ENCODE peak calls at places on chromosomes 6 and 20, in five cellular contexts. One of them, this sample, is unnamed.
A peak's percentile ranks its signal among the peaks of the same experiment; 100 is the strongest.

GRCh38 chr6:28351493-28351925 is 1.8 kb downstream of the ZKSCAN3 start:
- DNase-seq in GM23338: no peak
- DNase-seq in PC-3: no peak
- DNase-seq in H9: no peak
- DNase-seq in endodermal cell: no peak
- DNase-seq in this sample: no peak

GRCh38 chr20:53154540-53154939 is 182.4 kb downstream of the TSHZ2 start:
- DNase-seq in GM23338: no peak
- DNase-seq in PC-3: no peak
- DNase-seq in H9: no peak
- DNase-seq in endodermal cell: no peak
- DNase-seq in this sample: no peak

GRCh38 chr6:162195441-162195840 is 532.1 kb downstream of the PRKN start:
- DNase-seq in GM23338: no peak
- DNase-seq in PC-3: no peak
- DNase-seq in H9: no peak
- DNase-seq in endodermal cell: no peak
- DNase-seq in this sample: no peak

GRCh38 chr6:143200035-143200770 is 139.5 kb downstream of the AIG1 start:
- DNase-seq in GM23338: no peak
- DNase-seq in PC-3: no peak
- DNase-seq in H9: no peak
- DNase-seq in endodermal cell: no peak
- DNase-seq in this sample: no peak

GRCh38 chr6:154122195-154122925 is 83.3 kb downstream of the OPRM1 start:
- DNase-seq in GM23338: no peak
- DNase-seq in PC-3: no peak
- DNase-seq in H9: no peak
- DNase-seq in endodermal cell: no peak
- DNase-seq in this sample: no peak

GRCh38 chr6:117307655-117308054 is 42.3 kb downstream of the VGLL2 start:
- DNase-seq in GM23338: no peak
- DNase-seq in PC-3: no peak
- DNase-seq in H9: no peak
- DNase-seq in endodermal cell: no peak
- DNase-seq in this sample: no peak

GRCh38 chr6:163554663-163555062 is 140.1 kb downstream of the QKI start:
- DNase-seq in GM23338: peak; percentile 81
- DNase-seq in PC-3: peak; percentile 60
- DNase-seq in H9: peak; percentile 61
- DNase-seq in endodermal cell: peak; percentile 89
- DNase-seq in this sample: no peak

GRCh38 chr6:25389501-25389900 is 110.3 kb downstream of the CARMIL1 start:
- DNase-seq in GM23338: no peak
- DNase-seq in PC-3: peak; percentile 46
- DNase-seq in H9: no peak
- DNase-seq in endodermal cell: no peak
- DNase-seq in this sample: no peak

GRCh38 chr6:27836783-27837635 is 75.2 kb downstream of the OR2B2 start:
- DNase-seq in GM23338: peak; percentile 89
- DNase-seq in PC-3: peak; percentile 76
- DNase-seq in H9: peak; percentile 58
- DNase-seq in endodermal cell: peak; percentile 80
- DNase-seq in this sample: peak; percentile 75

GRCh38 chr6:63975685-63976084 is 340.1 kb downstream of the PHF3 start:
- DNase-seq in GM23338: no peak
- DNase-seq in PC-3: no peak
- DNase-seq in H9: no peak
- DNase-seq in endodermal cell: no peak
- DNase-seq in this sample: no peak

GRCh38 chr20:38343107-38343797 is 3.0 kb upstream of the LBP start:
- DNase-seq in GM23338: no peak
- DNase-seq in PC-3: no peak
- DNase-seq in H9: no peak
- DNase-seq in endodermal cell: no peak
- DNase-seq in this sample: no peak

GRCh38 chr6:21357262-21357661 is 236.3 kb upstream of the SOX4 start:
- DNase-seq in GM23338: no peak
- DNase-seq in PC-3: no peak
- DNase-seq in H9: no peak
- DNase-seq in endodermal cell: no peak
- DNase-seq in this sample: no peak

GRCh38 chr6:130827247-130828149 is at the start of gene SMLR1:
- DNase-seq in GM23338: no peak
- DNase-seq in PC-3: no peak
- DNase-seq in H9: no peak
- DNase-seq in endodermal cell: no peak
- DNase-seq in this sample: no peak

GRCh38 chr6:13711384-13711725 is 280 bp downstream of the RANBP9 start:
- DNase-seq in GM23338: no peak
- DNase-seq in PC-3: no peak
- DNase-seq in H9: peak; percentile 55
- DNase-seq in endodermal cell: no peak
- DNase-seq in this sample: peak; percentile 61

GRCh38 chr6:36351152-36351571 is 14.5 kb upstream of the BNIP5 start:
- DNase-seq in GM23338: no peak
- DNase-seq in PC-3: no peak
- DNase-seq in H9: no peak
- DNase-seq in endodermal cell: peak; percentile 33
- DNase-seq in this sample: no peak

GRCh38 chr20:11195899-11196558 is 522.2 kb upstream of the JAG1 start:
- DNase-seq in GM23338: no peak
- DNase-seq in PC-3: peak; percentile 55
- DNase-seq in H9: no peak
- DNase-seq in endodermal cell: no peak
- DNase-seq in this sample: peak; percentile 25

GRCh38 chr6:163113358-163113962 is 301.1 kb upstream of the QKI start:
- DNase-seq in GM23338: peak; percentile 24
- DNase-seq in PC-3: no peak
- DNase-seq in H9: no peak
- DNase-seq in endodermal cell: no peak
- DNase-seq in this sample: no peak

GRCh38 chr20:45410887-45411286 is 2.8 kb downstream of the DBNDD2 start:
- DNase-seq in GM23338: no peak
- DNase-seq in PC-3: peak; percentile 72
- DNase-seq in H9: no peak
- DNase-seq in endodermal cell: no peak
- DNase-seq in this sample: no peak

GRCh38 chr20:25221592-25222460 is 26.1 kb upstream of the PYGB start:
- DNase-seq in GM23338: no peak
- DNase-seq in PC-3: no peak
- DNase-seq in H9: no peak
- DNase-seq in endodermal cell: peak; percentile 45
- DNase-seq in this sample: no peak

GRCh38 chr6:7997311-7997710 is 66.9 kb downstream of the BLOC1S5 start:
- DNase-seq in GM23338: no peak
- DNase-seq in PC-3: no peak
- DNase-seq in H9: no peak
- DNase-seq in endodermal cell: no peak
- DNase-seq in this sample: no peak

GRCh38 chr6:142331075-142331551 is 29.3 kb downstream of the ADGRG6 start:
- DNase-seq in GM23338: no peak
- DNase-seq in PC-3: no peak
- DNase-seq in H9: no peak
- DNase-seq in endodermal cell: no peak
- DNase-seq in this sample: no peak

GRCh38 chr6:44278316-44278715 is 8.1 kb downstream of the TMEM151B start:
- DNase-seq in GM23338: no peak
- DNase-seq in PC-3: no peak
- DNase-seq in H9: no peak
- DNase-seq in endodermal cell: no peak
- DNase-seq in this sample: no peak

GRCh38 chr6:132961610-132962009 is 147.2 kb downstream of the RPS12 start:
- DNase-seq in GM23338: peak; percentile 52
- DNase-seq in PC-3: peak; percentile 18
- DNase-seq in H9: peak; percentile 39
- DNase-seq in endodermal cell: peak; percentile 58
- DNase-seq in this sample: no peak

GRCh38 chr20:43771791-43772190 is 45.0 kb upstream of the GTSF1L start:
- DNase-seq in GM23338: peak; percentile 16
- DNase-seq in PC-3: no peak
- DNase-seq in H9: no peak
- DNase-seq in endodermal cell: peak; percentile 28
- DNase-seq in this sample: no peak

GRCh38 chr20:59074456-59074855 is 31.9 kb upstream of the PRELID3B start:
- DNase-seq in GM23338: no peak
- DNase-seq in PC-3: peak; percentile 79
- DNase-seq in H9: no peak
- DNase-seq in endodermal cell: no peak
- DNase-seq in this sample: no peak

GRCh38 chr6:116210750-116211425 is 43.0 kb downstream of the TSPYL4 start:
- DNase-seq in GM23338: no peak
- DNase-seq in PC-3: peak; percentile 46
- DNase-seq in H9: no peak
- DNase-seq in endodermal cell: peak; percentile 77
- DNase-seq in this sample: peak; percentile 31

GRCh38 chr6:140182819-140183218 is 808.4 kb upstream of the CITED2 start:
- DNase-seq in GM23338: no peak
- DNase-seq in PC-3: no peak
- DNase-seq in H9: no peak
- DNase-seq in endodermal cell: no peak
- DNase-seq in this sample: no peak

GRCh38 chr6:168007592-168008338 is 10.3 kb downstream of the KIF25 start:
- DNase-seq in GM23338: no peak
- DNase-seq in PC-3: peak; percentile 94
- DNase-seq in H9: no peak
- DNase-seq in endodermal cell: no peak
- DNase-seq in this sample: peak; percentile 67

GRCh38 chr20:2698186-2698817 is 5.7 kb downstream of the EBF4 start:
- DNase-seq in GM23338: no peak
- DNase-seq in PC-3: no peak
- DNase-seq in H9: no peak
- DNase-seq in endodermal cell: no peak
- DNase-seq in this sample: peak; percentile 44

DNA sequence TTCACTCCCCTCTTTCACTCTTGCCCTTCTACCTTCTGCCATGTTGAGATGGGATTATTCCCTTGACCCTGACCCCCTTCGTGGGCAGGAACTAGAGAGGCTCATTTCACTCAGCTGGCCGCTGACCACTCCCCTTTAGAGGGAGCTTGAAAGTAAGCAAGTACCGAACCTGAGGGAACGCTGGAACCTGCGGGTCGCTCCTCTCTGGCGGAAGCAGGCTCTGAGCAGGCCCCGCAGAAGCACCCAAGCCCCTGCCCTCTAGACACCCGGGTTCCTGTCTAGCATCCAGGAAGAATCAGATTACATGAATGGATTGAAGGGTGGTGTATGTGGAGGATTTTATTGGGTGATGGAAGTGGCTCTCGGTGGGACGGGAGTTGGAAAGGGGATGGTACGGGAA is 11.9 kb upstream of the MYCT1 start:
- DNase-seq in GM23338: peak; percentile 17
- DNase-seq in PC-3: no peak
- DNase-seq in H9: peak; percentile 48
- DNase-seq in endodermal cell: no peak
- DNase-seq in this sample: no peak
- H3K4me1 ChIP-seq in GM23338: peaks cover 35% of the 10 kb centered on the region
- H3K4me1 ChIP-seq in PC-3: no peaks in the 10 kb centered on the region
- H3K4me1 ChIP-seq in H9: peaks cover 6% of the 10 kb centered on the region
- H3K4me1 ChIP-seq in endodermal cell: no peaks in the 10 kb centered on the region
- H3K4me1 ChIP-seq in this sample: no peaks in the 10 kb centered on the region

DNA sequence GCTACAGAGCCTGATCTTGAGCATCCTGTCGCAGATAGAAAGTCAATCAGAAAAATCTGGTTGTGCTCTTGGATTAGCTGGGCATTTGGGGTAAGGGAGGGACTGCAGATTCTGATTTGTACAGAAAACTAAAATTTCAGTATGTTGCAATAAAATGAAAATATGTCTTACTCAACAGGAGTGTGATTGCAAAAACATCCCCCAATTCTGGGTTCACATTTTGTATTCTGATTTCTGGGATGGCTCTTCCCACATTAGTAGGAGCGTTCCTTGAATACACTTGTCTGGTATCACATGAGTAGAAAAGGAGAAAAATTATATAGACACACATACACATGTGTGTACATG is 40.5 kb downstream of the PANK2 start:
- DNase-seq in GM23338: no peak
- DNase-seq in PC-3: no peak
- DNase-seq in H9: no peak
- DNase-seq in endodermal cell: no peak
- DNase-seq in this sample: no peak
- H3K4me1 ChIP-seq in GM23338: peaks cover 35% of the 10 kb centered on the region
- H3K4me1 ChIP-seq in PC-3: peaks cover 8% of the 10 kb centered on the region
- H3K4me1 ChIP-seq in H9: peaks cover 6% of the 10 kb centered on the region
- H3K4me1 ChIP-seq in endodermal cell: peaks cover 4% of the 10 kb centered on the region
- H3K4me1 ChIP-seq in this sample: peaks cover 54% of the 10 kb centered on the region

GRCh38 chr6:15913573-15913972 is 215.3 kb upstream of the MYLIP start:
- DNase-seq in GM23338: no peak
- DNase-seq in PC-3: no peak
- DNase-seq in H9: no peak
- DNase-seq in endodermal cell: no peak
- DNase-seq in this sample: no peak
- H3K4me1 ChIP-seq in GM23338: peaks cover 64% of the 10 kb centered on the region
- H3K4me1 ChIP-seq in PC-3: peaks cover 2% of the 10 kb centered on the region
- H3K4me1 ChIP-seq in H9: peaks cover 19% of the 10 kb centered on the region
- H3K4me1 ChIP-seq in endodermal cell: no peaks in the 10 kb centered on the region
- H3K4me1 ChIP-seq in this sample: no peaks in the 10 kb centered on the region

GRCh38 chr20:8133816-8134451 is 1.9 kb downstream of the PLCB1 start:
- DNase-seq in GM23338: no peak
- DNase-seq in PC-3: no peak
- DNase-seq in H9: no peak
- DNase-seq in endodermal cell: no peak
- DNase-seq in this sample: no peak
- H3K4me1 ChIP-seq in GM23338: peaks cover 16% of the 10 kb centered on the region
- H3K4me1 ChIP-seq in PC-3: peaks cover 5% of the 10 kb centered on the region
- H3K4me1 ChIP-seq in H9: peaks cover 7% of the 10 kb centered on the region
- H3K4me1 ChIP-seq in endodermal cell: peaks cover 7% of the 10 kb centered on the region
- H3K4me1 ChIP-seq in this sample: peaks cover 20% of the 10 kb centered on the region

GRCh38 chr20:62920039-62920645 is 6.2 kb downstream of the DIDO1 start:
- DNase-seq in GM23338: no peak
- DNase-seq in PC-3: no peak
- DNase-seq in H9: no peak
- DNase-seq in endodermal cell: peak; percentile 35
- DNase-seq in this sample: no peak
- H3K4me1 ChIP-seq in GM23338: peaks cover 99% of the 10 kb centered on the region
- H3K4me1 ChIP-seq in PC-3: peaks cover 26% of the 10 kb centered on the region
- H3K4me1 ChIP-seq in H9: peaks cover 39% of the 10 kb centered on the region
- H3K4me1 ChIP-seq in endodermal cell: peaks cover 5% of the 10 kb centered on the region
- H3K4me1 ChIP-seq in this sample: peaks cover 93% of the 10 kb centered on the region

GRCh38 chr6:41708856-41709255 is 26.6 kb downstream of the TFEB start:
- DNase-seq in GM23338: no peak
- DNase-seq in PC-3: no peak
- DNase-seq in H9: no peak
- DNase-seq in endodermal cell: no peak
- DNase-seq in this sample: no peak

GRCh38 chr6:41706876-41707564 is 28.4 kb downstream of the TFEB start:
- DNase-seq in GM23338: no peak
- DNase-seq in PC-3: no peak
- DNase-seq in H9: no peak
- DNase-seq in endodermal cell: no peak
- DNase-seq in this sample: peak; percentile 54

GRCh38 chr6:41707565-41708200 is 27.7 kb downstream of the TFEB start:
- DNase-seq in GM23338: no peak
- DNase-seq in PC-3: no peak
- DNase-seq in H9: no peak
- DNase-seq in endodermal cell: no peak
- DNase-seq in this sample: peak; percentile 51

GRCh38 chr6:41711323-41712038 is 23.9 kb downstream of the TFEB start:
- DNase-seq in GM23338: no peak
- DNase-seq in PC-3: no peak
- DNase-seq in H9: no peak
- DNase-seq in endodermal cell: no peak
- DNase-seq in this sample: no peak

GRCh38 chr6:41709375-41709774 is 26.0 kb downstream of the TFEB start:
- DNase-seq in GM23338: no peak
- DNase-seq in PC-3: no peak
- DNase-seq in H9: no peak
- DNase-seq in endodermal cell: no peak
- DNase-seq in this sample: no peak
- H3K4me1 ChIP-seq in GM23338: peaks cover 6% of the 10 kb centered on the region
- H3K4me1 ChIP-seq in PC-3: peaks cover 41% of the 10 kb centered on the region
- H3K4me1 ChIP-seq in H9: no peaks in the 10 kb centered on the region
- H3K4me1 ChIP-seq in endodermal cell: no peaks in the 10 kb centered on the region
- H3K4me1 ChIP-seq in this sample: peaks cover 68% of the 10 kb centered on the region

This sample was measured in upper lobe of left lung.